ENCODE peak calls at places on chromosomes 7 and 10, in eight cellular contexts. D is esophagus squamous epithelium, L is IMR-90, I is GM12865, E is coronary artery, M is lower leg skin, C is HFF-Myc, F is tibial nerve. T is an unnamed sample.

GRCh38 chr10:52621635-52622079 is 150.9 kb downstream of the MBL2 start:
- DNase-seq in E (no peak), I (no peak), M (no peak), F (no peak), C (peak; percentile 52), L (peak; percentile 43), D (no peak), T (no peak)

GRCh38 chr7:142438235-142438922 is 180.5 kb upstream of the PRSS58 start:
- DNase-seq in M (no peak), C (no peak), I (peak; percentile 50), E (no peak), D (no peak), L (peak; percentile 64), F (no peak), T (no peak)

GRCh38 chr7:19061331-19061730 is 56.1 kb downstream of the TWIST1 start:
- DNase-seq in D (no peak), I (no peak), L (peak; percentile 10), E (no peak), C (no peak), M (no peak), F (no peak), T (no peak)

GRCh38 chr7:137774793-137775201 is 72.0 kb downstream of the DGKI start:
- DNase-seq in L (peak; percentile 61), D (no peak), F (no peak), C (no peak), E (no peak), M (no peak), I (peak; percentile 43), T (no peak)

GRCh38 chr10:103748020-103748419 is 107.4 kb downstream of the SH3PXD2A start:
- DNase-seq in L (no peak), E (no peak), M (peak; percentile 62), F (no peak), C (no peak), I (no peak), D (no peak), T (no peak)

GRCh38 chr7:1873070-1873405 is 203.0 kb downstream of the ELFN1 start:
- DNase-seq in F (no peak), I (no peak), L (no peak), C (no peak), M (no peak), D (no peak), E (no peak), T (no peak)

GRCh38 chr7:21585070-21585724 is 42.4 kb downstream of the DNAH11 start:
- DNase-seq in I (no peak), L (no peak), M (no peak), F (no peak), C (no peak), D (no peak), E (no peak), T (no peak)

GRCh38 chr7:124088590-124088989 is 55.7 kb upstream of the TMEM229A start:
- DNase-seq in E (no peak), C (no peak), D (no peak), F (no peak), I (no peak), M (no peak), L (no peak), T (no peak)

GRCh38 chr10:77282163-77282562 is 355.4 kb downstream of the KCNMA1 start:
- DNase-seq in L (no peak), C (no peak), F (no peak), E (no peak), D (no peak), I (no peak), M (no peak), T (no peak)

GRCh38 chr10:128539784-128540759 is 413.8 kb upstream of the MKI67 start:
- DNase-seq in C (no peak), I (no peak), E (peak; percentile 45), F (no peak), M (no peak), L (no peak), D (no peak), T (no peak)

GRCh38 chr10:43128958-43129706 is 9.1 kb upstream of the CSGALNACT2 start:
- DNase-seq in D (no peak), F (no peak), C (peak; percentile 95), E (no peak), M (no peak), I (peak; percentile 54), L (peak; percentile 98), T (peak; percentile 71)

GRCh38 chr10:123926401-123927264 is 35.0 kb upstream of the CPXM2 start:
- DNase-seq in I (peak; percentile 42), M (no peak), L (peak; percentile 1), F (no peak), E (no peak), C (no peak), D (no peak), T (no peak)

DNA sequence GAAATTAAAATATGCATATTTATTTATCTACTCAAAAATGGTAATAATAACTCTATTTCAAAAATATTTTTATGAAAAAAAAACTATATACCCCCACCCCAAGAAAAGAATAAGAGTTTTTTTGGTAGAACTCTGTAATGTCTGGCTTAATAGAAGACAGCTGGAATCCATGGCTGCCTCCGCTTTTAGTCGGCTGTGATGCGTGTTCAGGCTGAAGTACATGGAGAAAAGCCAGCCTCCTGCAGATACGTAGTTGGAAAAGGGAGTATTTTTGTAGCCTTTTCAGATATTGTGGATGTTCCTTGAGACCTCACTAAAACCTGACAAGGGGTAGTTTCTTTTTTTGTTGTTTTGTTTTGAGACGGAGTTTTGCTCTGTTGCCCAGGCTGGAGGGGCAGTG is 10.0 kb downstream of the FOXK1 start:
- DNase-seq in D (no peak), L (no peak), C (no peak), M (no peak), F (no peak), E (no peak), I (no peak), T (no peak)
- H3K4me3 ChIP-seq in D (no peak overlapping the region), L (no peak overlapping the region), C (no peak overlapping the region), M (no peak overlapping the region), F (no peak overlapping the region), E (peak overlapping the region; percentile 48), I (no peak overlapping the region), T (no peak overlapping the region)

DNA sequence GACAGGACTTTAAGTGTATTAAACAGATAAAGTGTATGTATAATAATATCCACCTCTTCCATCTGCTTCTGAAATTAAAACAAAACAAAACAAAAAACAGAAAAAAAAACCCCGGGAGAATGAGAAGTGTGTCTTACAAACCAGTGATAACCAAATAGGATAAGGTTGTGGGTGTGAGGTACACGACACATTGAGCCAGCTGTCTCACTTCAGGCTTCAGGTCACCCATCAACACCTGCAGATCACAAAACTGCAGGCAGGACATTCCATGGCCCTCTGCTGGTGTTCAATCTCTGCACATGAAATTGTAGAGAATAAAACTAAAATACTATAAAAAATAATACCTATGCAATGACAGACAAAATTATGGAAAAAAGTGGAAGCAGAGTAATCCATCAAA is 339.9 kb downstream of the SFMBT2 start:
- DNase-seq in I (peak; percentile 7), C (no peak), F (no peak), L (no peak), E (no peak), D (no peak), M (no peak), T (no peak)
- TF ChIP-seq CTCF in I (no peak), C (no peak), F (no peak), L (no peak), E (no peak), D (no peak), M (no peak), T (no peak)

GRCh38 chr7:122833888-122834570 is 52.2 kb downstream of the CADPS2 start:
- DNase-seq in E (no peak), F (no peak), L (no peak), M (no peak), I (no peak), D (no peak), C (no peak), T (no peak)
- H3K4me3 ChIP-seq in E (no peak overlapping the region), F (no peak overlapping the region), L (no peak overlapping the region), M (no peak overlapping the region), I (no peak overlapping the region), D (no peak overlapping the region), C (no peak overlapping the region), T (no peak overlapping the region)

GRCh38 chr7:22675917-22676343 is 51.1 kb upstream of the IL6 start:
- DNase-seq in C (peak; percentile 39), I (peak; percentile 20), F (no peak), D (no peak), M (no peak), L (peak; percentile 86), E (no peak), T (no peak)

GRCh38 chr7:22672892-22673637 is 53.9 kb upstream of the IL6 start:
- DNase-seq in E (no peak), C (no peak), D (no peak), M (no peak), I (peak; percentile 71), L (peak; percentile 46), F (no peak), T (no peak)

GRCh38 chr7:22677680-22678079 is 49.3 kb upstream of the IL6 start:
- DNase-seq in C (no peak), F (no peak), D (no peak), I (peak; percentile 28), M (no peak), L (no peak), E (no peak), T (no peak)

GRCh38 chr7:22675436-22675835 is 51.6 kb upstream of the IL6 start:
- DNase-seq in L (no peak), I (no peak), F (no peak), D (no peak), C (no peak), E (no peak), M (no peak), T (no peak)

DNA sequence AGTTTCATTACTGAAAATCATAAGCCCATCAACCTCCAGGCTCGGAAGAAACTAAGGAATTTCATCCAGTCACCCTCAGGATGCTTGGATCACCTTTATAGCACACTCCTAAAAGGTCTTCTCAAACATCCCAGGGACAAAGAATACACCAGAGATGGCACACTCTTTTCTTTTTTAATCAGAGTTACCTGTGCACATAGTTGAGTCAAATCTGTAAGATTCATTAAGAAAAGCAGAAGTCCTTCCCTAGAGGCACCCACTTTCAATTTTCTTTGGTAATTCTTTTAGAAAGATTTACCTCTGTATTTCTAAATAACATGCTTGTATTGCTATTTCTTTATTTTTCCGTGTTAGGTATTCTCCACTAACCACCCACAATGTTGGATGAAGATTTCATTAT is 50.6 kb upstream of the IL6 start:
- DNase-seq in E (no peak), C (no peak), D (no peak), L (no peak), M (no peak), F (no peak), I (peak; percentile 13), T (no peak)
- TF ChIP-seq CTCF in E (no peak), C (no peak), D (no peak), L (no peak), M (no peak), F (no peak), I (no peak), T (no peak)